ENCODE peak calls at places on chromosome 11, in four cellular contexts. I, K, O and D are unnamed samples.
A peak's percentile ranks its signal among the peaks of the same experiment; 100 is the strongest.

GRCh38 chr11:3195251-3196160 is 23.1 kb downstream of the MRGPRG start:
- DNase-seq in I (no peak), K (peak; percentile 64), O (no peak), D (no peak)

GRCh38 chr11:69392104-69392653 is 89.3 kb upstream of the LINC01488 start:
- DNase-seq in I (no peak), K (no peak), O (no peak), D (no peak)

GRCh38 chr11:122703541-122704272 is 48.2 kb downstream of the UBASH3B start:
- DNase-seq in I (no peak), K (no peak), O (no peak), D (no peak)

GRCh38 chr11:67409261-67409666 is 5.4 kb downstream of the TBC1D10C start:
- DNase-seq in I (no peak), K (no peak), O (no peak), D (no peak)

GRCh38 chr11:27718853-27719574 is 18.8 kb upstream of the BDNF start:
- DNase-seq in I (no peak), K (peak; percentile 63), O (peak; percentile 91), D (no peak)

GRCh38 chr11:82185925-82186324 is 547.7 kb downstream of the FAM181B start:
- DNase-seq in I (no peak), K (no peak), O (no peak), D (no peak)

GRCh38 chr11:19428206-19429001 is 187.7 kb upstream of the E2F8 start:
- DNase-seq in I (no peak), K (no peak), O (peak; percentile 58), D (no peak)

GRCh38 chr11:35721576-35722341 is 59.2 kb downstream of the TRIM44 start:
- DNase-seq in I (no peak), K (no peak), O (no peak), D (no peak)

GRCh38 chr11:36257351-36257750 is 31.9 kb downstream of the COMMD9 start:
- DNase-seq in I (no peak), K (no peak), O (no peak), D (no peak)

GRCh38 chr11:128455766-128456165 is 131.6 kb downstream of the ETS1 start:
- DNase-seq in I (no peak), K (no peak), O (no peak), D (no peak)

GRCh38 chr11:73894725-73895335 is 18.0 kb downstream of the PAAF1 start:
- DNase-seq in I (no peak), K (no peak), O (no peak), D (no peak)

GRCh38 chr11:65266210-65266609 is 4.4 kb downstream of the POLA2 start:
- DNase-seq in I (no peak), K (no peak), O (no peak), D (no peak)

GRCh38 chr11:12968836-12969235 is 40.3 kb upstream of the RASSF10 start:
- DNase-seq in I (no peak), K (no peak), O (no peak), D (no peak)

GRCh38 chr11:128624269-128625170 is 37.2 kb upstream of the ETS1 start:
- DNase-seq in I (no peak), K (no peak), O (no peak), D (no peak)

GRCh38 chr11:117931971-117932370 is 2.8 kb upstream of the TMPRSS13 start:
- DNase-seq in I (no peak), K (no peak), O (no peak), D (no peak)

GRCh38 chr11:10518123-10518522 is 22.9 kb downstream of the RNF141 start:
- DNase-seq in I (no peak), K (no peak), O (no peak), D (no peak)

GRCh38 chr11:130553306-130553705 is 104.9 kb downstream of the ADAMTS15 start:
- DNase-seq in I (no peak), K (no peak), O (no peak), D (no peak)

GRCh38 chr11:46330887-46331652 is 16.2 kb upstream of the DGKZ start:
- DNase-seq in I (no peak), K (no peak), O (no peak), D (no peak)

GRCh38 chr11:34044664-34045485 is 6.7 kb upstream of the CAPRIN1 start:
- DNase-seq in I (peak; percentile 41), K (peak; percentile 69), O (peak; percentile 53), D (no peak)

GRCh38 chr11:80024119-80024518 is 583.3 kb upstream of the TENM4 start:
- DNase-seq in I (no peak), K (no peak), O (no peak), D (no peak)

GRCh38 chr11:67024410-67024809 is 1.5 kb downstream of the SYT12 start:
- DNase-seq in I (no peak), K (no peak), O (no peak), D (no peak)

GRCh38 chr11:116173946-116174911 is 598.6 kb downstream of the BUD13 start:
- DNase-seq in I (no peak), K (no peak), O (peak; percentile 75), D (no peak)

GRCh38 chr11:63919267-63920125 is 2.5 kb upstream of the RCOR2 start:
- DNase-seq in I (no peak), K (no peak), O (peak; percentile 94), D (no peak)

GRCh38 chr11:36431429-36432092 is 78.5 kb downstream of the TRAF6 start:
- DNase-seq in I (peak; percentile 64), K (no peak), O (peak; percentile 10), D (no peak)

GRCh38 chr11:76797341-76798201 is 14.4 kb downstream of the TSKU start:
- DNase-seq in I (no peak), K (no peak), O (no peak), D (no peak)

GRCh38 chr11:121544956-121545355 is 92.2 kb upstream of the SORL1-AS1 start:
- DNase-seq in I (no peak), K (no peak), O (no peak), D (no peak)

GRCh38 chr11:11464555-11464954 is 111.5 kb upstream of the CSNK2A3 start:
- DNase-seq in I (no peak), K (no peak), O (no peak), D (no peak)

GRCh38 chr11:68890490-68891231 is 13.0 kb downstream of the MRPL21 start:
- DNase-seq in I (no peak), K (no peak), O (no peak), D (no peak)

GRCh38 chr11:61581030-61581928 is at the start of gene SYT7:
- DNase-seq in I (peak; percentile 63), K (peak; percentile 97), O (peak; percentile 97), D (peak; percentile 89)

GRCh38 chr11:130671801-130672700 is 223.6 kb downstream of the ADAMTS15 start:
- DNase-seq in I (no peak), K (no peak), O (peak; percentile 51), D (no peak)

GRCh38 chr11:8870461-8871282 is 40.3 kb upstream of the AKIP1 start:
- DNase-seq in I (no peak), K (peak; percentile 87), O (peak; percentile 85), D (peak; percentile 68)

GRCh38 chr11:109422755-109423113 is 744 bp downstream of the C11orf87 start:
- DNase-seq in I (no peak), K (no peak), O (peak; percentile 46), D (no peak)

DNA sequence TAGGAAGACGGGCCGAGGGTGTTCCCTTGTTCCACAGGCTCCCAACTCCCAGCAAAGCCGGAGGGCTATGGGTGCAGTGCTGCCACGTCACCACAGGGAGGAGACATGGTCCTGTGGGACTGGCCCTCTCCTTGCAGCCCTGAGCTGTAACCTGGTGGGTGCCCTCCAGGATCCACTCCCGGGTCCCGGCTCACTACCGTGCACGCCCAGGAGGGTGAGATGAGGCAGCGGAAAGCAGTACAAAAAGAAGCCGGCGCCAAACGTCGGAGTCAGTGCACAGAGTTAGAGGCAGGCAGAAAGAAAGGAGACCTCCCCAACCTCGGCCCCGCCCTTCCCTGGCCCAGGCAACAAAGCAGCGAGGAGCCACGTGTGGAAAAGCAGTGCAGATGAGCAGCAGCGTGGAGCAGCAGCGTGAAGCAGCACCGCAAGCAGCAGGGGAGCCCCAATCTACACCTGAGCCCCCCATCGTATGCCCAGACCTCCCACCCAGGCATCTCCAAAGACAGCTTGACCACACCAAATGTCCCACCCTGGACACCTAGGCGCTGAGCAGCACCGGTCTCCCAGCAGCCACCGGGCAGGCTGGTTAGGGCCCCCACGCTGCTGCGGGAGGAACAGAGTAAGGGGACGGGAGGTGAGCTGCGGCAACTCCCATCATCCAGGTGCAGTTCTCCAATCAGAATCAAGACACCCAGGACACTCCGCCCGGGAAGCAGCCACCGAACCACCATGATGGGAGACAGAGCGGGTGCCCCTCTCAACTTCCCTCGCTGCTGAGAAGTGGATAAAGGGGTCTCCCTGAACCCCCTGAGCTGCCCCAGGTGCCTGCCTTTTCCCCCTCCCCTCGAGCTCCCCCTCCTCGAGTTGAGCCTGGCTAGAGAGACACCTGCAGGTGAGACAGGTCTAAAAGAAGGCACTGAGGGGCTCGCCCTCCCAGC is 28.8 kb downstream of the IGSF9B start:
- DNase-seq in I (peak; percentile 53), K (peak; percentile 80), O (peak; percentile 82), D (no peak)
- H3K27ac ChIP-seq in I (no peak overlapping the region), K (no peak overlapping the region), O (no peak overlapping the region), D (no peak overlapping the region)

GRCh38 chr11:334264-335033 is 13.8 kb upstream of the IFITM3 start:
- DNase-seq in I (no peak), K (no peak), O (peak; percentile 83), D (no peak)

GRCh38 chr11:335779-336665 is 15.4 kb upstream of the IFITM3 start:
- DNase-seq in I (no peak), K (no peak), O (peak; percentile 55), D (no peak)

GRCh38 chr11:337711-338110 is 17.1 kb upstream of the IFITM3 start:
- DNase-seq in I (no peak), K (no peak), O (no peak), D (no peak)

GRCh38 chr11:339963-340362 is 19.3 kb upstream of the IFITM3 start:
- DNase-seq in I (no peak), K (no peak), O (no peak), D (no peak)

GRCh38 chr11:336666-337002 is 16.0 kb upstream of the IFITM3 start:
- DNase-seq in I (no peak), K (no peak), O (no peak), D (no peak)
- H3K4me1 ChIP-seq in I (peaks cover 4% of the 10 kb centered on the region), K (peaks cover 16% of the 10 kb centered on the region), O (peaks cover 53% of the 10 kb centered on the region), D (peaks cover 6% of the 10 kb centered on the region)

DNA sequence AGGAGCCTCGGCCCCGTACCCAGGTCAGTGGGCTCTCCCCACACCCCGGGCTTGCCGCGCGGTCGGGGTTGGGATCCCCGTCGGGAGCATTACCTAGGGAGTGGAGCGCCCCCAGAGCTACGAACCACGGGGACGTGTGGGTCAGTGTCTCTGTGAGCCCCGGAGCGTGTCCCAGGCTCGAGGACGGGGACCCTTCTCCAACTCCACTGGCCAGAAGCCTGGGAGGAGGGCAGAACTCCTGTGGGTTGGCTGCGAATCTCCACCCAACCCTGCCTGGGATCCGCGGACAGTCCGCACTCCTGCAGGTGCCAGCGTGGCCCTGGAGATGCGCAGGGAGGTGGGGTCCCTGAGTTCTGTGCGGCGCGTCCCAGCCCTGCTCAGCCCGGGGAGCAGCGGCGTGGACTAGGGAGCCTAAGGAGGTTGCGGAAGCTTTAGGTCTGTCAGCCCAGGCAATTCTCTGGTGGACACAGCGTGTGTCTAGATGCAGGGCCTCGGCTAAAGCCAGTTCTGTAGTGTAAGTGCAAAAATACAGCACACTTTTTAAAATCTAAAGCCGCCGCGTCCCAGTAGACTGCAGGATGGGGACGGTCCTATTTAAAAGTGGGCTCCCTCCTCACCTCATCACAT is 413 bp downstream of the PPFIBP2 start:
- DNase-seq in I (no peak), K (no peak), O (peak; percentile 42), D (no peak)
- H3K27ac ChIP-seq in I (peak overlapping the region; percentile 80), K (peak overlapping the region; percentile 85), O (no peak overlapping the region), D (no peak overlapping the region)

GRCh38 chr11:43690929-43691328 is 10.4 kb downstream of the HSD17B12 start:
- DNase-seq in I (no peak), K (no peak), O (no peak), D (no peak)
- H3K4me1 ChIP-seq in I (no peaks in the 10 kb centered on the region), K (peaks cover 28% of the 10 kb centered on the region), O (no peaks in the 10 kb centered on the region), D (peaks cover 2% of the 10 kb centered on the region)